ENCODE peak calls at places on chromosomes 7 and 10, in six cellular contexts. One of them, this sample, is unnamed.
A peak's percentile ranks its signal among the peaks of the same experiment; 100 is the strongest.

GRCh38 chr7:131087756-131088658 is 239.7 kb upstream of the MKLN1 start:
- DNase-seq in ascending aorta: no peak
- DNase-seq in activated CD8-positive, alpha-beta memory T cell treated with anti-CD3 and anti-CD28 coated beads for 24 hours: no peak
- DNase-seq in cardiac muscle cell: no peak
- DNase-seq in body of pancreas: no peak
- DNase-seq in WTC11: no peak
- DNase-seq in this sample: no peak

GRCh38 chr10:57338823-57339558 is 928.7 kb downstream of the IPMK start:
- DNase-seq in WTC11: no peak
- DNase-seq in ascending aorta: no peak
- DNase-seq in cardiac muscle cell: peak; percentile 48
- DNase-seq in body of pancreas: peak; percentile 18
- DNase-seq in activated CD8-positive, alpha-beta memory T cell treated with anti-CD3 and anti-CD28 coated beads for 24 hours: no peak
- DNase-seq in this sample: no peak

GRCh38 chr10:38146579-38147333 is 52.6 kb downstream of the ZNF37A start:
- DNase-seq in cardiac muscle cell: no peak
- DNase-seq in activated CD8-positive, alpha-beta memory T cell treated with anti-CD3 and anti-CD28 coated beads for 24 hours: no peak
- DNase-seq in WTC11: no peak
- DNase-seq in ascending aorta: no peak
- DNase-seq in body of pancreas: no peak
- DNase-seq in this sample: no peak

GRCh38 chr7:158325530-158326381 is 261.9 kb downstream of the PTPRN2 start:
- DNase-seq in ascending aorta: no peak
- DNase-seq in WTC11: peak; percentile 89
- DNase-seq in body of pancreas: no peak
- DNase-seq in activated CD8-positive, alpha-beta memory T cell treated with anti-CD3 and anti-CD28 coated beads for 24 hours: peak; percentile 21
- DNase-seq in cardiac muscle cell: peak; percentile 77
- DNase-seq in this sample: peak; percentile 30

GRCh38 chr10:14648042-14648765 is 126.5 kb downstream of the FAM107B start:
- DNase-seq in ascending aorta: peak; percentile 89
- DNase-seq in cardiac muscle cell: peak; percentile 92
- DNase-seq in WTC11: peak; percentile 18
- DNase-seq in body of pancreas: peak; percentile 60
- DNase-seq in activated CD8-positive, alpha-beta memory T cell treated with anti-CD3 and anti-CD28 coated beads for 24 hours: peak; percentile 84
- DNase-seq in this sample: no peak

GRCh38 chr7:106887376-106887775 is 22.3 kb downstream of the PIK3CG start:
- DNase-seq in body of pancreas: no peak
- DNase-seq in ascending aorta: no peak
- DNase-seq in cardiac muscle cell: no peak
- DNase-seq in WTC11: no peak
- DNase-seq in activated CD8-positive, alpha-beta memory T cell treated with anti-CD3 and anti-CD28 coated beads for 24 hours: no peak
- DNase-seq in this sample: no peak

GRCh38 chr7:43649755-43650274 is 66.9 kb downstream of the STK17A start:
- DNase-seq in ascending aorta: no peak
- DNase-seq in WTC11: no peak
- DNase-seq in body of pancreas: no peak
- DNase-seq in activated CD8-positive, alpha-beta memory T cell treated with anti-CD3 and anti-CD28 coated beads for 24 hours: no peak
- DNase-seq in cardiac muscle cell: no peak
- DNase-seq in this sample: no peak

GRCh38 chr7:91299952-91300775 is 35.9 kb downstream of the FZD1 start:
- DNase-seq in body of pancreas: no peak
- DNase-seq in ascending aorta: no peak
- DNase-seq in cardiac muscle cell: no peak
- DNase-seq in WTC11: no peak
- DNase-seq in activated CD8-positive, alpha-beta memory T cell treated with anti-CD3 and anti-CD28 coated beads for 24 hours: no peak
- DNase-seq in this sample: no peak

GRCh38 chr7:151741585-151741984 is 135.3 kb downstream of the PRKAG2 start:
- DNase-seq in WTC11: no peak
- DNase-seq in activated CD8-positive, alpha-beta memory T cell treated with anti-CD3 and anti-CD28 coated beads for 24 hours: no peak
- DNase-seq in ascending aorta: no peak
- DNase-seq in body of pancreas: no peak
- DNase-seq in cardiac muscle cell: no peak
- DNase-seq in this sample: no peak

GRCh38 chr10:4810093-4810492 is 15.9 kb upstream of the AKR1E2 start:
- DNase-seq in ascending aorta: no peak
- DNase-seq in WTC11: no peak
- DNase-seq in body of pancreas: no peak
- DNase-seq in cardiac muscle cell: no peak
- DNase-seq in activated CD8-positive, alpha-beta memory T cell treated with anti-CD3 and anti-CD28 coated beads for 24 hours: no peak
- DNase-seq in this sample: no peak

GRCh38 chr7:107232568-107233090 is 63.8 kb downstream of the HBP1 start:
- DNase-seq in WTC11: no peak
- DNase-seq in ascending aorta: no peak
- DNase-seq in body of pancreas: no peak
- DNase-seq in cardiac muscle cell: no peak
- DNase-seq in activated CD8-positive, alpha-beta memory T cell treated with anti-CD3 and anti-CD28 coated beads for 24 hours: no peak
- DNase-seq in this sample: peak; percentile 41

GRCh38 chr10:132371641-132372081 is 25.3 kb upstream of the PWWP2B start:
- DNase-seq in activated CD8-positive, alpha-beta memory T cell treated with anti-CD3 and anti-CD28 coated beads for 24 hours: no peak
- DNase-seq in cardiac muscle cell: no peak
- DNase-seq in body of pancreas: no peak
- DNase-seq in WTC11: no peak
- DNase-seq in ascending aorta: no peak
- DNase-seq in this sample: no peak

GRCh38 chr10:38027992-38028391 is 17.5 kb downstream of the ZNF33A start:
- DNase-seq in activated CD8-positive, alpha-beta memory T cell treated with anti-CD3 and anti-CD28 coated beads for 24 hours: no peak
- DNase-seq in body of pancreas: no peak
- DNase-seq in WTC11: no peak
- DNase-seq in ascending aorta: no peak
- DNase-seq in cardiac muscle cell: no peak
- DNase-seq in this sample: no peak

GRCh38 chr7:30859940-30860623 is 51.6 kb upstream of the AQP1 start:
- DNase-seq in activated CD8-positive, alpha-beta memory T cell treated with anti-CD3 and anti-CD28 coated beads for 24 hours: no peak
- DNase-seq in body of pancreas: peak; percentile 23
- DNase-seq in WTC11: no peak
- DNase-seq in ascending aorta: no peak
- DNase-seq in cardiac muscle cell: no peak
- DNase-seq in this sample: no peak

GRCh38 chr10:18240185-18240882 is 100.1 kb downstream of the CACNB2 start:
- DNase-seq in cardiac muscle cell: no peak
- DNase-seq in body of pancreas: no peak
- DNase-seq in ascending aorta: no peak
- DNase-seq in activated CD8-positive, alpha-beta memory T cell treated with anti-CD3 and anti-CD28 coated beads for 24 hours: no peak
- DNase-seq in WTC11: no peak
- DNase-seq in this sample: no peak

GRCh38 chr10:112990271-112990670 is 40.2 kb downstream of the TCF7L2 start:
- DNase-seq in WTC11: no peak
- DNase-seq in ascending aorta: no peak
- DNase-seq in activated CD8-positive, alpha-beta memory T cell treated with anti-CD3 and anti-CD28 coated beads for 24 hours: no peak
- DNase-seq in body of pancreas: no peak
- DNase-seq in cardiac muscle cell: no peak
- DNase-seq in this sample: no peak

GRCh38 chr10:50291261-50291850 is 40.0 kb upstream of the ASAH2 start:
- DNase-seq in cardiac muscle cell: no peak
- DNase-seq in WTC11: no peak
- DNase-seq in ascending aorta: no peak
- DNase-seq in body of pancreas: no peak
- DNase-seq in activated CD8-positive, alpha-beta memory T cell treated with anti-CD3 and anti-CD28 coated beads for 24 hours: no peak
- DNase-seq in this sample: no peak

GRCh38 chr10:68135922-68136718 is 26.8 kb downstream of the MYPN start:
- DNase-seq in cardiac muscle cell: no peak
- DNase-seq in body of pancreas: peak; percentile 57
- DNase-seq in activated CD8-positive, alpha-beta memory T cell treated with anti-CD3 and anti-CD28 coated beads for 24 hours: no peak
- DNase-seq in ascending aorta: peak; percentile 73
- DNase-seq in WTC11: no peak
- DNase-seq in this sample: no peak

GRCh38 chr7:29988391-29989256 is 977 bp downstream of the SCRN1 start:
- DNase-seq in body of pancreas: peak; percentile 48
- DNase-seq in WTC11: peak; percentile 31
- DNase-seq in activated CD8-positive, alpha-beta memory T cell treated with anti-CD3 and anti-CD28 coated beads for 24 hours: peak; percentile 73
- DNase-seq in ascending aorta: peak; percentile 68
- DNase-seq in cardiac muscle cell: peak; percentile 42
- DNase-seq in this sample: no peak

GRCh38 chr10:3881622-3882021 is 96.6 kb upstream of the KLF6 start:
- DNase-seq in body of pancreas: no peak
- DNase-seq in ascending aorta: no peak
- DNase-seq in activated CD8-positive, alpha-beta memory T cell treated with anti-CD3 and anti-CD28 coated beads for 24 hours: no peak
- DNase-seq in WTC11: no peak
- DNase-seq in cardiac muscle cell: no peak
- DNase-seq in this sample: no peak

GRCh38 chr7:153832160-153832559 is 220.0 kb upstream of the DPP6 start:
- DNase-seq in WTC11: no peak
- DNase-seq in body of pancreas: no peak
- DNase-seq in activated CD8-positive, alpha-beta memory T cell treated with anti-CD3 and anti-CD28 coated beads for 24 hours: no peak
- DNase-seq in cardiac muscle cell: no peak
- DNase-seq in ascending aorta: no peak
- DNase-seq in this sample: no peak

GRCh38 chr7:148255333-148255732 is 335.2 kb upstream of the C7orf33 start:
- DNase-seq in body of pancreas: no peak
- DNase-seq in cardiac muscle cell: no peak
- DNase-seq in activated CD8-positive, alpha-beta memory T cell treated with anti-CD3 and anti-CD28 coated beads for 24 hours: no peak
- DNase-seq in ascending aorta: no peak
- DNase-seq in WTC11: no peak
- DNase-seq in this sample: no peak

GRCh38 chr7:36188923-36189322 is 35.9 kb downstream of the EEPD1 start:
- DNase-seq in WTC11: no peak
- DNase-seq in body of pancreas: no peak
- DNase-seq in cardiac muscle cell: no peak
- DNase-seq in ascending aorta: no peak
- DNase-seq in activated CD8-positive, alpha-beta memory T cell treated with anti-CD3 and anti-CD28 coated beads for 24 hours: no peak
- DNase-seq in this sample: no peak

GRCh38 chr7:23380556-23380955 is 81.4 kb downstream of the MALSU1 start:
- DNase-seq in cardiac muscle cell: no peak
- DNase-seq in ascending aorta: no peak
- DNase-seq in WTC11: no peak
- DNase-seq in activated CD8-positive, alpha-beta memory T cell treated with anti-CD3 and anti-CD28 coated beads for 24 hours: no peak
- DNase-seq in body of pancreas: no peak
- DNase-seq in this sample: no peak

GRCh38 chr10:6134099-6134880 is 45.5 kb downstream of the RBM17 start:
- DNase-seq in ascending aorta: no peak
- DNase-seq in cardiac muscle cell: no peak
- DNase-seq in WTC11: no peak
- DNase-seq in body of pancreas: no peak
- DNase-seq in activated CD8-positive, alpha-beta memory T cell treated with anti-CD3 and anti-CD28 coated beads for 24 hours: no peak
- DNase-seq in this sample: no peak

GRCh38 chr7:93016085-93016471 is 101.7 kb downstream of the SAMD9 start:
- DNase-seq in body of pancreas: no peak
- DNase-seq in WTC11: no peak
- DNase-seq in ascending aorta: no peak
- DNase-seq in cardiac muscle cell: no peak
- DNase-seq in activated CD8-positive, alpha-beta memory T cell treated with anti-CD3 and anti-CD28 coated beads for 24 hours: no peak
- DNase-seq in this sample: no peak

GRCh38 chr7:102288285-102288930 is 1.7 kb downstream of the SH2B2 start:
- DNase-seq in ascending aorta: no peak
- DNase-seq in activated CD8-positive, alpha-beta memory T cell treated with anti-CD3 and anti-CD28 coated beads for 24 hours: no peak
- DNase-seq in cardiac muscle cell: no peak
- DNase-seq in body of pancreas: no peak
- DNase-seq in WTC11: no peak
- DNase-seq in this sample: no peak

GRCh38 chr7:135939268-135939667 is 37.9 kb downstream of the MTPN start:
- DNase-seq in cardiac muscle cell: peak; percentile 34
- DNase-seq in WTC11: no peak
- DNase-seq in ascending aorta: no peak
- DNase-seq in activated CD8-positive, alpha-beta memory T cell treated with anti-CD3 and anti-CD28 coated beads for 24 hours: no peak
- DNase-seq in body of pancreas: no peak
- DNase-seq in this sample: no peak

GRCh38 chr7:20340839-20341238 is 10.1 kb downstream of the ITGB8 start:
- DNase-seq in cardiac muscle cell: no peak
- DNase-seq in activated CD8-positive, alpha-beta memory T cell treated with anti-CD3 and anti-CD28 coated beads for 24 hours: no peak
- DNase-seq in body of pancreas: peak; percentile 60
- DNase-seq in ascending aorta: no peak
- DNase-seq in WTC11: no peak
- DNase-seq in this sample: no peak

GRCh38 chr10:75547391-75548298 is 116.2 kb downstream of the LRMDA start:
- DNase-seq in cardiac muscle cell: peak; percentile 34
- DNase-seq in activated CD8-positive, alpha-beta memory T cell treated with anti-CD3 and anti-CD28 coated beads for 24 hours: no peak
- DNase-seq in body of pancreas: no peak
- DNase-seq in ascending aorta: no peak
- DNase-seq in WTC11: no peak
- DNase-seq in this sample: no peak

GRCh38 chr7:77862691-77863090 is 64.1 kb downstream of the PHTF2 start:
- DNase-seq in cardiac muscle cell: no peak
- DNase-seq in WTC11: no peak
- DNase-seq in ascending aorta: no peak
- DNase-seq in body of pancreas: no peak
- DNase-seq in activated CD8-positive, alpha-beta memory T cell treated with anti-CD3 and anti-CD28 coated beads for 24 hours: no peak
- DNase-seq in this sample: no peak

GRCh38 chr10:34766811-34767516 is 48.1 kb downstream of the PARD3 start:
- DNase-seq in ascending aorta: no peak
- DNase-seq in activated CD8-positive, alpha-beta memory T cell treated with anti-CD3 and anti-CD28 coated beads for 24 hours: no peak
- DNase-seq in cardiac muscle cell: no peak
- DNase-seq in WTC11: no peak
- DNase-seq in body of pancreas: no peak
- DNase-seq in this sample: no peak

This sample was measured in cerebellar nuclear complex.